ENCODE peak calls at places on chromosome 11, in seven cellular contexts. One of them, this sample, is unnamed.

GRCh38 chr11:102762414-102762813 is 18.0 kb downstream of the MMP10 start:
- DNase-seq in midbrain: no peak
- DNase-seq in naive B cell: no peak
- DNase-seq in Right ventricle myocardium superior: no peak
- DNase-seq in T-helper 1 cell: no peak
- DNase-seq in AG09309: peak; percentile 3
- DNase-seq in iPS DF 6.9: no peak
- DNase-seq in this sample: no peak

GRCh38 chr11:3021125-3021524 is 29.0 kb upstream of the NAP1L4 start:
- DNase-seq in iPS DF 6.9: no peak
- DNase-seq in naive B cell: no peak
- DNase-seq in T-helper 1 cell: peak; percentile 26
- DNase-seq in midbrain: peak; percentile 31
- DNase-seq in Right ventricle myocardium superior: no peak
- DNase-seq in AG09309: no peak
- DNase-seq in this sample: no peak

GRCh38 chr11:120236169-120237107 is 3.5 kb upstream of the POU2F3 start:
- DNase-seq in AG09309: no peak
- DNase-seq in iPS DF 6.9: no peak
- DNase-seq in midbrain: no peak
- DNase-seq in naive B cell: no peak
- DNase-seq in Right ventricle myocardium superior: no peak
- DNase-seq in T-helper 1 cell: no peak
- DNase-seq in this sample: no peak

GRCh38 chr11:67278135-67278938 is 10.8 kb upstream of the ANKRD13D start:
- DNase-seq in T-helper 1 cell: no peak
- DNase-seq in iPS DF 6.9: no peak
- DNase-seq in naive B cell: no peak
- DNase-seq in AG09309: no peak
- DNase-seq in midbrain: no peak
- DNase-seq in Right ventricle myocardium superior: peak; percentile 39
- DNase-seq in this sample: no peak

GRCh38 chr11:131957891-131958290 is 587.5 kb downstream of the NTM start:
- DNase-seq in AG09309: no peak
- DNase-seq in Right ventricle myocardium superior: no peak
- DNase-seq in naive B cell: no peak
- DNase-seq in T-helper 1 cell: no peak
- DNase-seq in iPS DF 6.9: no peak
- DNase-seq in midbrain: no peak
- DNase-seq in this sample: no peak

GRCh38 chr11:111422494-111423249 is 43.6 kb upstream of the POU2AF1 start:
- DNase-seq in T-helper 1 cell: peak; percentile 25
- DNase-seq in AG09309: no peak
- DNase-seq in naive B cell: peak; percentile 76
- DNase-seq in midbrain: peak; percentile 38
- DNase-seq in iPS DF 6.9: peak; percentile 67
- DNase-seq in Right ventricle myocardium superior: peak; percentile 66
- DNase-seq in this sample: peak; percentile 80

GRCh38 chr11:82505384-82505783 is 228.3 kb downstream of the FAM181B start:
- DNase-seq in Right ventricle myocardium superior: no peak
- DNase-seq in naive B cell: no peak
- DNase-seq in midbrain: no peak
- DNase-seq in T-helper 1 cell: no peak
- DNase-seq in AG09309: no peak
- DNase-seq in iPS DF 6.9: no peak
- DNase-seq in this sample: no peak

GRCh38 chr11:106304274-106304673 is 226.8 kb downstream of the AASDHPPT start:
- DNase-seq in naive B cell: no peak
- DNase-seq in iPS DF 6.9: no peak
- DNase-seq in AG09309: peak; percentile 7
- DNase-seq in midbrain: no peak
- DNase-seq in Right ventricle myocardium superior: no peak
- DNase-seq in T-helper 1 cell: no peak
- DNase-seq in this sample: no peak

GRCh38 chr11:73946798-73947458 is 3.9 kb upstream of the DNAJB13 start:
- DNase-seq in midbrain: no peak
- DNase-seq in AG09309: no peak
- DNase-seq in T-helper 1 cell: no peak
- DNase-seq in naive B cell: no peak
- DNase-seq in Right ventricle myocardium superior: no peak
- DNase-seq in iPS DF 6.9: no peak
- DNase-seq in this sample: no peak

GRCh38 chr11:64028398-64029115 is 7.2 kb upstream of the FLRT1 start:
- DNase-seq in T-helper 1 cell: no peak
- DNase-seq in iPS DF 6.9: peak; percentile 52
- DNase-seq in Right ventricle myocardium superior: no peak
- DNase-seq in midbrain: no peak
- DNase-seq in naive B cell: no peak
- DNase-seq in AG09309: no peak
- DNase-seq in this sample: no peak

GRCh38 chr11:72239296-72239848 is 4.6 kb downstream of the PHOX2A start:
- DNase-seq in midbrain: peak; percentile 37
- DNase-seq in Right ventricle myocardium superior: peak; percentile 84
- DNase-seq in T-helper 1 cell: no peak
- DNase-seq in iPS DF 6.9: no peak
- DNase-seq in AG09309: no peak
- DNase-seq in naive B cell: no peak
- DNase-seq in this sample: no peak

GRCh38 chr11:7546324-7546791 is 32.6 kb downstream of the PPFIBP2 start:
- DNase-seq in T-helper 1 cell: no peak
- DNase-seq in naive B cell: no peak
- DNase-seq in iPS DF 6.9: no peak
- DNase-seq in Right ventricle myocardium superior: no peak
- DNase-seq in AG09309: no peak
- DNase-seq in midbrain: no peak
- DNase-seq in this sample: no peak

GRCh38 chr11:122747358-122747757 is 90.9 kb upstream of the CRTAM start:
- DNase-seq in naive B cell: no peak
- DNase-seq in midbrain: no peak
- DNase-seq in Right ventricle myocardium superior: no peak
- DNase-seq in iPS DF 6.9: no peak
- DNase-seq in T-helper 1 cell: no peak
- DNase-seq in AG09309: no peak
- DNase-seq in this sample: no peak

GRCh38 chr11:71248656-71249055 is 3.7 kb downstream of the SHANK2 start:
- DNase-seq in iPS DF 6.9: no peak
- DNase-seq in T-helper 1 cell: no peak
- DNase-seq in Right ventricle myocardium superior: no peak
- DNase-seq in naive B cell: no peak
- DNase-seq in midbrain: no peak
- DNase-seq in AG09309: no peak
- DNase-seq in this sample: no peak

GRCh38 chr11:2811206-2812091 is 74.1 kb downstream of the CDKN1C start:
- DNase-seq in Right ventricle myocardium superior: peak; percentile 49
- DNase-seq in midbrain: no peak
- DNase-seq in naive B cell: no peak
- DNase-seq in iPS DF 6.9: no peak
- DNase-seq in AG09309: no peak
- DNase-seq in T-helper 1 cell: no peak
- DNase-seq in this sample: no peak

GRCh38 chr11:70490723-70491558 is 92.6 kb downstream of the CTTN start:
- DNase-seq in T-helper 1 cell: no peak
- DNase-seq in iPS DF 6.9: no peak
- DNase-seq in AG09309: no peak
- DNase-seq in Right ventricle myocardium superior: peak; percentile 17
- DNase-seq in midbrain: no peak
- DNase-seq in naive B cell: no peak
- DNase-seq in this sample: no peak

GRCh38 chr11:15941206-15941770 is 415.1 kb downstream of the SOX6 start:
- DNase-seq in naive B cell: no peak
- DNase-seq in AG09309: no peak
- DNase-seq in midbrain: no peak
- DNase-seq in Right ventricle myocardium superior: peak; percentile 60
- DNase-seq in iPS DF 6.9: peak; percentile 57
- DNase-seq in T-helper 1 cell: no peak
- DNase-seq in this sample: no peak

GRCh38 chr11:93903989-93904388 is 53.6 kb upstream of the VSTM5 start:
- DNase-seq in iPS DF 6.9: no peak
- DNase-seq in naive B cell: no peak
- DNase-seq in Right ventricle myocardium superior: no peak
- DNase-seq in T-helper 1 cell: no peak
- DNase-seq in AG09309: no peak
- DNase-seq in midbrain: no peak
- DNase-seq in this sample: no peak

GRCh38 chr11:64045700-64046099 is 10.0 kb downstream of the FLRT1 start:
- DNase-seq in AG09309: no peak
- DNase-seq in naive B cell: no peak
- DNase-seq in iPS DF 6.9: no peak
- DNase-seq in midbrain: no peak
- DNase-seq in Right ventricle myocardium superior: no peak
- DNase-seq in T-helper 1 cell: no peak
- DNase-seq in this sample: no peak

GRCh38 chr11:71201231-71201630 is 51.1 kb downstream of the SHANK2 start:
- DNase-seq in midbrain: no peak
- DNase-seq in T-helper 1 cell: no peak
- DNase-seq in naive B cell: no peak
- DNase-seq in iPS DF 6.9: no peak
- DNase-seq in AG09309: no peak
- DNase-seq in Right ventricle myocardium superior: no peak
- DNase-seq in this sample: no peak

GRCh38 chr11:12253843-12254281 is 123.5 kb upstream of the PARVA start:
- DNase-seq in Right ventricle myocardium superior: no peak
- DNase-seq in AG09309: no peak
- DNase-seq in naive B cell: no peak
- DNase-seq in iPS DF 6.9: no peak
- DNase-seq in T-helper 1 cell: no peak
- DNase-seq in midbrain: no peak
- DNase-seq in this sample: no peak

GRCh38 chr11:6259638-6260019 is at the start of gene CCKBR:
- DNase-seq in AG09309: no peak
- DNase-seq in T-helper 1 cell: no peak
- DNase-seq in midbrain: no peak
- DNase-seq in Right ventricle myocardium superior: no peak
- DNase-seq in naive B cell: no peak
- DNase-seq in iPS DF 6.9: no peak
- DNase-seq in this sample: no peak

GRCh38 chr11:117877120-117877784 is 794 bp upstream of the FXYD6 start:
- DNase-seq in iPS DF 6.9: no peak
- DNase-seq in naive B cell: no peak
- DNase-seq in midbrain: no peak
- DNase-seq in Right ventricle myocardium superior: peak; percentile 73
- DNase-seq in AG09309: no peak
- DNase-seq in T-helper 1 cell: no peak
- DNase-seq in this sample: no peak

GRCh38 chr11:19577849-19578619 is 134.6 kb upstream of the NAV2 start:
- DNase-seq in Right ventricle myocardium superior: peak; percentile 66
- DNase-seq in iPS DF 6.9: no peak
- DNase-seq in T-helper 1 cell: no peak
- DNase-seq in midbrain: peak; percentile 16
- DNase-seq in AG09309: peak; percentile 72
- DNase-seq in naive B cell: no peak
- DNase-seq in this sample: no peak

GRCh38 chr11:17607572-17608570 is 60.8 kb downstream of the OTOG start:
- DNase-seq in T-helper 1 cell: no peak
- DNase-seq in AG09309: no peak
- DNase-seq in iPS DF 6.9: no peak
- DNase-seq in naive B cell: no peak
- DNase-seq in midbrain: no peak
- DNase-seq in Right ventricle myocardium superior: no peak
- DNase-seq in this sample: no peak

GRCh38 chr11:128290106-128290840 is 297.1 kb downstream of the ETS1 start:
- DNase-seq in naive B cell: peak; percentile 84
- DNase-seq in AG09309: peak; percentile 84
- DNase-seq in T-helper 1 cell: peak; percentile 90
- DNase-seq in Right ventricle myocardium superior: peak; percentile 50
- DNase-seq in midbrain: peak; percentile 63
- DNase-seq in iPS DF 6.9: peak; percentile 11
- DNase-seq in this sample: peak; percentile 90

GRCh38 chr11:58905141-58905715 is 34.1 kb upstream of the GLYATL1 start:
- DNase-seq in iPS DF 6.9: no peak
- DNase-seq in naive B cell: no peak
- DNase-seq in T-helper 1 cell: no peak
- DNase-seq in midbrain: no peak
- DNase-seq in AG09309: no peak
- DNase-seq in Right ventricle myocardium superior: peak; percentile 48
- DNase-seq in this sample: no peak

GRCh38 chr11:24412722-24413121 is 84.1 kb upstream of the LUZP2 start:
- DNase-seq in naive B cell: no peak
- DNase-seq in iPS DF 6.9: no peak
- DNase-seq in T-helper 1 cell: no peak
- DNase-seq in midbrain: no peak
- DNase-seq in Right ventricle myocardium superior: no peak
- DNase-seq in AG09309: no peak
- DNase-seq in this sample: no peak

GRCh38 chr11:99988105-99988907 is 698.8 kb upstream of the ARHGAP42 start:
- DNase-seq in iPS DF 6.9: no peak
- DNase-seq in AG09309: no peak
- DNase-seq in naive B cell: no peak
- DNase-seq in midbrain: no peak
- DNase-seq in Right ventricle myocardium superior: no peak
- DNase-seq in T-helper 1 cell: no peak
- DNase-seq in this sample: no peak

GRCh38 chr11:117872962-117873827 is 3.3 kb downstream of the FXYD6 start:
- DNase-seq in AG09309: no peak
- DNase-seq in T-helper 1 cell: no peak
- DNase-seq in iPS DF 6.9: no peak
- DNase-seq in midbrain: no peak
- DNase-seq in Right ventricle myocardium superior: no peak
- DNase-seq in naive B cell: no peak
- DNase-seq in this sample: no peak

GRCh38 chr11:134026655-134027343 is 42.1 kb upstream of the JAM3 start:
- DNase-seq in iPS DF 6.9: no peak
- DNase-seq in AG09309: no peak
- DNase-seq in naive B cell: no peak
- DNase-seq in T-helper 1 cell: no peak
- DNase-seq in midbrain: peak; percentile 53
- DNase-seq in Right ventricle myocardium superior: no peak
- DNase-seq in this sample: no peak

GRCh38 chr11:9052316-9052715 is 39.1 kb downstream of the SCUBE2 start:
- DNase-seq in AG09309: no peak
- DNase-seq in naive B cell: no peak
- DNase-seq in iPS DF 6.9: no peak
- DNase-seq in T-helper 1 cell: no peak
- DNase-seq in midbrain: no peak
- DNase-seq in Right ventricle myocardium superior: no peak
- DNase-seq in this sample: no peak

GRCh38 chr11:113192121-113192925 is 122.1 kb upstream of the TTC12 start:
- DNase-seq in iPS DF 6.9: no peak
- DNase-seq in T-helper 1 cell: no peak
- DNase-seq in AG09309: no peak
- DNase-seq in midbrain: no peak
- DNase-seq in Right ventricle myocardium superior: no peak
- DNase-seq in naive B cell: no peak
- DNase-seq in this sample: no peak

GRCh38 chr11:20355221-20356219 is 8.0 kb upstream of the HTATIP2 start:
- DNase-seq in midbrain: peak; percentile 35
- DNase-seq in AG09309: no peak
- DNase-seq in iPS DF 6.9: peak; percentile 22
- DNase-seq in T-helper 1 cell: peak; percentile 48
- DNase-seq in Right ventricle myocardium superior: no peak
- DNase-seq in naive B cell: peak; percentile 18
- DNase-seq in this sample: peak; percentile 13

GRCh38 chr11:127943152-127943551 is 644.2 kb downstream of the ETS1 start:
- DNase-seq in Right ventricle myocardium superior: no peak
- DNase-seq in AG09309: no peak
- DNase-seq in midbrain: no peak
- DNase-seq in T-helper 1 cell: no peak
- DNase-seq in iPS DF 6.9: no peak
- DNase-seq in naive B cell: no peak
- DNase-seq in this sample: no peak

GRCh38 chr11:70788247-70789022 is 390.1 kb downstream of the CTTN start:
- DNase-seq in naive B cell: no peak
- DNase-seq in T-helper 1 cell: no peak
- DNase-seq in midbrain: no peak
- DNase-seq in Right ventricle myocardium superior: no peak
- DNase-seq in AG09309: peak; percentile 62
- DNase-seq in iPS DF 6.9: no peak
- DNase-seq in this sample: no peak

GRCh38 chr11:128042290-128042751 is 545.0 kb downstream of the ETS1 start:
- DNase-seq in AG09309: no peak
- DNase-seq in naive B cell: no peak
- DNase-seq in T-helper 1 cell: no peak
- DNase-seq in iPS DF 6.9: no peak
- DNase-seq in midbrain: no peak
- DNase-seq in Right ventricle myocardium superior: no peak
- DNase-seq in this sample: no peak

This sample was measured in memory B cell.